ENCODE peak calls at places on chromosomes 7 and 10, in nine cellular contexts. One of them, this sample, is unnamed.

GRCh38 chr7:123650595-123650994 is 5.1 kb upstream of the LMOD2 start:
- DNase-seq in SK-MEL-5: no peak
- DNase-seq in neural progenitor cell: no peak
- DNase-seq in activated T-cell treated with anti-CD3 and anti-CD28 coated beads, Interleukin-2, amount 50 U/mL, for 72 hours: no peak
- DNase-seq in stimulated activated CD4-positive, alpha-beta T cell treated with anti-CD3 and anti-CD28 coated beads, Interleukin-2, amount 100 ng/mL, for 24 hours: no peak
- DNase-seq in skeletal muscle cell: no peak
- DNase-seq in H54: no peak
- DNase-seq in GDM1: no peak
- DNase-seq in OCI-LY7: no peak
- DNase-seq in this sample: no peak

GRCh38 chr7:72435366-72435765 is 23.2 kb upstream of the CALN1 start:
- DNase-seq in activated T-cell treated with anti-CD3 and anti-CD28 coated beads, Interleukin-2, amount 50 U/mL, for 72 hours: no peak
- DNase-seq in H54: no peak
- DNase-seq in OCI-LY7: no peak
- DNase-seq in SK-MEL-5: peak
- DNase-seq in stimulated activated CD4-positive, alpha-beta T cell treated with anti-CD3 and anti-CD28 coated beads, Interleukin-2, amount 100 ng/mL, for 24 hours: no peak
- DNase-seq in neural progenitor cell: no peak
- DNase-seq in GDM1: no peak
- DNase-seq in skeletal muscle cell: no peak
- DNase-seq in this sample: no peak

GRCh38 chr10:93431361-93431760 is 50.8 kb downstream of the MYOF start:
- DNase-seq in skeletal muscle cell: no peak
- DNase-seq in OCI-LY7: no peak
- DNase-seq in neural progenitor cell: no peak
- DNase-seq in SK-MEL-5: no peak
- DNase-seq in activated T-cell treated with anti-CD3 and anti-CD28 coated beads, Interleukin-2, amount 50 U/mL, for 72 hours: no peak
- DNase-seq in stimulated activated CD4-positive, alpha-beta T cell treated with anti-CD3 and anti-CD28 coated beads, Interleukin-2, amount 100 ng/mL, for 24 hours: no peak
- DNase-seq in H54: no peak
- DNase-seq in GDM1: no peak
- DNase-seq in this sample: no peak

GRCh38 chr7:28356619-28357018 is 55.7 kb upstream of the CREB5 start:
- DNase-seq in OCI-LY7: no peak
- DNase-seq in SK-MEL-5: no peak
- DNase-seq in GDM1: no peak
- DNase-seq in stimulated activated CD4-positive, alpha-beta T cell treated with anti-CD3 and anti-CD28 coated beads, Interleukin-2, amount 100 ng/mL, for 24 hours: no peak
- DNase-seq in neural progenitor cell: no peak
- DNase-seq in activated T-cell treated with anti-CD3 and anti-CD28 coated beads, Interleukin-2, amount 50 U/mL, for 72 hours: no peak
- DNase-seq in H54: no peak
- DNase-seq in skeletal muscle cell: no peak
- DNase-seq in this sample: no peak

GRCh38 chr10:72821606-72822005 is 71.9 kb upstream of the OIT3 start:
- DNase-seq in stimulated activated CD4-positive, alpha-beta T cell treated with anti-CD3 and anti-CD28 coated beads, Interleukin-2, amount 100 ng/mL, for 24 hours: no peak
- DNase-seq in neural progenitor cell: no peak
- DNase-seq in GDM1: no peak
- DNase-seq in skeletal muscle cell: no peak
- DNase-seq in OCI-LY7: no peak
- DNase-seq in H54: no peak
- DNase-seq in activated T-cell treated with anti-CD3 and anti-CD28 coated beads, Interleukin-2, amount 50 U/mL, for 72 hours: no peak
- DNase-seq in SK-MEL-5: no peak
- DNase-seq in this sample: no peak

GRCh38 chr7:92767427-92767826 is 68.9 kb downstream of the CDK6 start:
- DNase-seq in stimulated activated CD4-positive, alpha-beta T cell treated with anti-CD3 and anti-CD28 coated beads, Interleukin-2, amount 100 ng/mL, for 24 hours: no peak
- DNase-seq in OCI-LY7: no peak
- DNase-seq in GDM1: no peak
- DNase-seq in neural progenitor cell: no peak
- DNase-seq in skeletal muscle cell: no peak
- DNase-seq in H54: no peak
- DNase-seq in SK-MEL-5: no peak
- DNase-seq in activated T-cell treated with anti-CD3 and anti-CD28 coated beads, Interleukin-2, amount 50 U/mL, for 72 hours: no peak
- DNase-seq in this sample: no peak

GRCh38 chr10:26574783-26575182 is 122.7 kb upstream of the PDSS1 start:
- DNase-seq in activated T-cell treated with anti-CD3 and anti-CD28 coated beads, Interleukin-2, amount 50 U/mL, for 72 hours: no peak
- DNase-seq in SK-MEL-5: no peak
- DNase-seq in neural progenitor cell: no peak
- DNase-seq in GDM1: no peak
- DNase-seq in OCI-LY7: peak
- DNase-seq in H54: no peak
- DNase-seq in stimulated activated CD4-positive, alpha-beta T cell treated with anti-CD3 and anti-CD28 coated beads, Interleukin-2, amount 100 ng/mL, for 24 hours: no peak
- DNase-seq in skeletal muscle cell: no peak
- DNase-seq in this sample: no peak

GRCh38 chr7:33757563-33758165 is 147.7 kb upstream of the BMPER start:
- DNase-seq in OCI-LY7: peak
- DNase-seq in skeletal muscle cell: no peak
- DNase-seq in neural progenitor cell: peak
- DNase-seq in stimulated activated CD4-positive, alpha-beta T cell treated with anti-CD3 and anti-CD28 coated beads, Interleukin-2, amount 100 ng/mL, for 24 hours: peak
- DNase-seq in H54: no peak
- DNase-seq in SK-MEL-5: peak
- DNase-seq in activated T-cell treated with anti-CD3 and anti-CD28 coated beads, Interleukin-2, amount 50 U/mL, for 72 hours: peak
- DNase-seq in GDM1: no peak
- DNase-seq in this sample: peak

GRCh38 chr7:133009853-133010252 is 72.0 kb downstream of the CHCHD3 start:
- DNase-seq in skeletal muscle cell: no peak
- DNase-seq in OCI-LY7: no peak
- DNase-seq in stimulated activated CD4-positive, alpha-beta T cell treated with anti-CD3 and anti-CD28 coated beads, Interleukin-2, amount 100 ng/mL, for 24 hours: no peak
- DNase-seq in H54: no peak
- DNase-seq in GDM1: no peak
- DNase-seq in activated T-cell treated with anti-CD3 and anti-CD28 coated beads, Interleukin-2, amount 50 U/mL, for 72 hours: no peak
- DNase-seq in neural progenitor cell: no peak
- DNase-seq in SK-MEL-5: no peak
- DNase-seq in this sample: no peak

GRCh38 chr7:45580053-45580872 is 6.1 kb downstream of the ADCY1 start:
- DNase-seq in neural progenitor cell: peak
- DNase-seq in stimulated activated CD4-positive, alpha-beta T cell treated with anti-CD3 and anti-CD28 coated beads, Interleukin-2, amount 100 ng/mL, for 24 hours: no peak
- DNase-seq in SK-MEL-5: peak
- DNase-seq in GDM1: no peak
- DNase-seq in H54: no peak
- DNase-seq in activated T-cell treated with anti-CD3 and anti-CD28 coated beads, Interleukin-2, amount 50 U/mL, for 72 hours: no peak
- DNase-seq in OCI-LY7: no peak
- DNase-seq in skeletal muscle cell: no peak
- DNase-seq in this sample: peak

GRCh38 chr10:28986117-28986792 is 302.6 kb upstream of the LYZL1 start:
- DNase-seq in SK-MEL-5: no peak
- DNase-seq in skeletal muscle cell: no peak
- DNase-seq in H54: no peak
- DNase-seq in OCI-LY7: no peak
- DNase-seq in GDM1: no peak
- DNase-seq in activated T-cell treated with anti-CD3 and anti-CD28 coated beads, Interleukin-2, amount 50 U/mL, for 72 hours: no peak
- DNase-seq in neural progenitor cell: no peak
- DNase-seq in stimulated activated CD4-positive, alpha-beta T cell treated with anti-CD3 and anti-CD28 coated beads, Interleukin-2, amount 100 ng/mL, for 24 hours: no peak
- DNase-seq in this sample: no peak

GRCh38 chr10:52146766-52147165 is 167.3 kb upstream of the DKK1 start:
- DNase-seq in GDM1: no peak
- DNase-seq in activated T-cell treated with anti-CD3 and anti-CD28 coated beads, Interleukin-2, amount 50 U/mL, for 72 hours: no peak
- DNase-seq in H54: no peak
- DNase-seq in OCI-LY7: no peak
- DNase-seq in stimulated activated CD4-positive, alpha-beta T cell treated with anti-CD3 and anti-CD28 coated beads, Interleukin-2, amount 100 ng/mL, for 24 hours: no peak
- DNase-seq in skeletal muscle cell: peak
- DNase-seq in SK-MEL-5: no peak
- DNase-seq in neural progenitor cell: no peak
- DNase-seq in this sample: no peak

GRCh38 chr10:22720667-22721066 is 6.3 kb upstream of the PIP4K2A start:
- DNase-seq in skeletal muscle cell: no peak
- DNase-seq in OCI-LY7: no peak
- DNase-seq in SK-MEL-5: no peak
- DNase-seq in stimulated activated CD4-positive, alpha-beta T cell treated with anti-CD3 and anti-CD28 coated beads, Interleukin-2, amount 100 ng/mL, for 24 hours: no peak
- DNase-seq in neural progenitor cell: no peak
- DNase-seq in GDM1: no peak
- DNase-seq in activated T-cell treated with anti-CD3 and anti-CD28 coated beads, Interleukin-2, amount 50 U/mL, for 72 hours: no peak
- DNase-seq in H54: no peak
- DNase-seq in this sample: no peak

This sample was measured in iPS-NIHi11.